ENCODE peak calls at places on chromosomes 16 and 17, in five cellular contexts. R is heart right ventricle, W is retina, Y is amniotic stem cell, S is NAMALWA. F is an unnamed sample.

GRCh38 chr17:42673885-42674754 is 2.7 kb downstream of the PLEKHH3 start:
- DNase-seq in W (no peak), S (peak; percentile 67), Y (no peak), R (peak; percentile 82), F (no peak)

GRCh38 chr17:75719732-75720131 is 1.5 kb upstream of the ITGB4 start:
- DNase-seq in Y (no peak), R (no peak), W (no peak), S (no peak), F (no peak)

GRCh38 chr16:86761117-86761971 is 183.0 kb downstream of the FOXL1 start:
- DNase-seq in W (peak; percentile 82), Y (peak; percentile 40), S (peak; percentile 56), R (peak; percentile 62), F (no peak)

GRCh38 chr17:59331129-59331928 is at the start of gene YPEL2:
- DNase-seq in Y (peak; percentile 86), W (peak; percentile 89), R (peak; percentile 98), S (peak; percentile 93), F (peak; percentile 83)

GRCh38 chr17:16342979-16343378 is 10.3 kb downstream of the CENPV start:
- DNase-seq in S (no peak), Y (no peak), W (no peak), R (no peak), F (no peak)

GRCh38 chr16:12753203-12754023 is 50.3 kb downstream of the CPPED1 start:
- DNase-seq in Y (no peak), R (no peak), W (no peak), S (no peak), F (no peak)

GRCh38 chr17:42133461-42134041 is 10.9 kb downstream of the HSPB9 start:
- DNase-seq in S (peak; percentile 99), Y (no peak), W (no peak), R (no peak), F (no peak)

GRCh38 chr17:1529863-1530262 is 13.5 kb upstream of the INPP5K start:
- DNase-seq in W (no peak), Y (no peak), R (no peak), S (peak; percentile 17), F (no peak)

GRCh38 chr16:70646260-70647241 is at the start of gene IL34:
- DNase-seq in Y (no peak), S (no peak), R (no peak), W (peak; percentile 84), F (no peak)

GRCh38 chr17:43578699-43579569 is 32.8 kb upstream of the ETV4 start:
- DNase-seq in Y (no peak), R (no peak), S (peak; percentile 64), W (peak; percentile 59), F (peak; percentile 1)

GRCh38 chr16:81493755-81494433 is 49.3 kb downstream of the CMIP start:
- DNase-seq in S (no peak), R (no peak), Y (peak; percentile 18), W (peak; percentile 62), F (peak; percentile 10)

GRCh38 chr16:77637939-77638338 is 84.4 kb upstream of the NUDT7 start:
- DNase-seq in R (no peak), S (no peak), Y (no peak), W (no peak), F (no peak)

GRCh38 chr17:75096082-75096625 is 8.4 kb downstream of the SLC16A5 start:
- DNase-seq in W (no peak), S (no peak), R (peak; percentile 71), Y (no peak), F (no peak)

GRCh38 chr16:11602321-11602720 is 15.6 kb upstream of the LITAF start:
- DNase-seq in S (peak; percentile 69), R (no peak), Y (no peak), W (no peak), F (no peak)

GRCh38 chr17:79524201-79524882 is 86.5 kb downstream of the RBFOX3 start:
- DNase-seq in S (no peak), R (no peak), Y (no peak), W (no peak), F (no peak)

GRCh38 chr17:59783221-59784016 is 76.0 kb downstream of the VMP1 start:
- DNase-seq in W (no peak), R (no peak), S (peak; percentile 71), Y (no peak), F (no peak)

GRCh38 chr16:2529061-2529931 is 1.9 kb downstream of the CEMP1 start:
- DNase-seq in S (no peak), W (no peak), R (no peak), Y (no peak), F (no peak)

F was measured in effector memory CD4-positive, alpha-beta T cell.